ENCODE peak calls at places on chromosomes 4 and X, in eight cellular contexts. D is IMR-90, I is fibroblast of lung, O is HepG2, E is suprapubic skin, M is cardiac muscle cell, C is A549, A is tibial nerve. N is an unnamed sample.

GRCh38 chrX:141220342-141221008 is 21.8 kb downstream of the SPANXC start:
- DNase-seq in M (no peak), D (peak), I (peak), O (no peak), E (no peak), C (peak), A (no peak), N (no peak)

GRCh38 chr4:54066718-54067129 is 2.3 kb upstream of the CHIC2 start:
- DNase-seq in E (no peak), D (no peak), C (no peak), M (no peak), A (no peak), O (no peak), I (no peak), N (no peak)

GRCh38 chr4:8688041-8688907 is 95.7 kb downstream of the CPZ start:
- DNase-seq in M (peak), A (no peak), I (no peak), E (no peak), C (peak), D (peak), O (no peak), N (no peak)

GRCh38 chr4:102334624-102335023 is 10.7 kb downstream of the SLC39A8 start:
- DNase-seq in A (no peak), E (no peak), M (no peak), O (no peak), I (no peak), C (no peak), D (no peak), N (no peak)

GRCh38 chr4:185201983-185202962 is 1.5 kb downstream of the CFAP97 start:
- DNase-seq in E (no peak), C (no peak), O (peak), D (peak), I (peak), A (no peak), M (peak), N (peak)

GRCh38 chr4:69642961-69643360 is 3.5 kb upstream of the UGT2A2 start:
- DNase-seq in D (no peak), A (no peak), I (no peak), C (no peak), E (no peak), O (no peak), M (no peak), N (no peak)

GRCh38 chr4:39406763-39407583 is at the start of gene KLB:
- DNase-seq in M (peak), A (no peak), C (peak), E (no peak), O (peak), I (no peak), D (no peak), N (no peak)

GRCh38 chr4:185779520-185779919 is 32.5 kb downstream of the SORBS2 start:
- DNase-seq in E (no peak), D (no peak), O (peak), I (peak), C (no peak), M (no peak), A (no peak), N (no peak)

GRCh38 chr4:12852338-12853307 is 631.5 kb downstream of the RAB28 start:
- DNase-seq in O (peak), A (peak), E (no peak), I (peak), D (peak), C (peak), M (peak), N (no peak)

GRCh38 chr4:25810815-25811690 is 51.7 kb downstream of the SEL1L3 start:
- DNase-seq in I (peak), D (peak), C (peak), M (peak), A (no peak), O (peak), E (no peak), N (no peak)

GRCh38 chr4:146245246-146245645 is 30.9 kb downstream of the REELD1 start:
- DNase-seq in D (peak), C (no peak), M (no peak), I (peak), O (no peak), A (no peak), E (no peak), N (no peak)

GRCh38 chr4:184889683-184890082 is 63.9 kb upstream of the ACSL1 start:
- DNase-seq in M (no peak), I (no peak), D (no peak), O (no peak), E (no peak), C (no peak), A (no peak), N (no peak)

GRCh38 chrX:139936259-139936658 is 3.4 kb upstream of the ATP11C start:
- DNase-seq in I (no peak), E (no peak), M (no peak), O (no peak), D (no peak), C (peak), A (no peak), N (no peak)

GRCh38 chrX:117957128-117957527 is 159.5 kb downstream of the KLHL13 start:
- DNase-seq in C (no peak), I (peak), O (no peak), M (no peak), D (peak), A (no peak), E (no peak), N (no peak)

GRCh38 chr4:1727117-1728031 is 6.1 kb downstream of the TACC3 start:
- DNase-seq in O (no peak), C (peak), M (no peak), I (peak), A (peak), D (peak), E (no peak), N (no peak)

GRCh38 chrX:153438522-153438921 is 7.3 kb downstream of the TREX2 start:
- DNase-seq in E (no peak), D (peak), C (no peak), M (peak), O (peak), I (peak), A (peak), N (no peak)

GRCh38 chrX:110853610-110854009 is 58.0 kb upstream of the CHRDL1 start:
- DNase-seq in I (peak), O (no peak), C (peak), E (no peak), M (peak), A (peak), D (no peak), N (no peak)

GRCh38 chrX:3295731-3296130 is 50.7 kb downstream of the MXRA5 start:
- DNase-seq in M (peak), D (no peak), E (no peak), A (no peak), I (peak), O (no peak), C (peak), N (no peak)

GRCh38 chr4:86977621-86978184 is 42.9 kb downstream of the AFF1 start:
- DNase-seq in O (peak), C (peak), D (peak), A (no peak), I (peak), E (no peak), M (no peak), N (no peak)

GRCh38 chr4:185573651-185574199 is 38.4 kb upstream of the PDLIM3 start:
- DNase-seq in O (peak), A (no peak), I (peak), M (peak), C (peak), D (peak), E (no peak), N (no peak)

GRCh38 chr4:119962631-119963030 is 104.0 kb downstream of the MAD2L1 start:
- DNase-seq in A (no peak), D (peak), M (no peak), I (peak), O (no peak), E (no peak), C (no peak), N (no peak)

GRCh38 chr4:34280131-34280530 is 1964.2 kb downstream of the ARAP2 start:
- DNase-seq in O (no peak), C (no peak), E (no peak), A (no peak), D (no peak), M (no peak), I (no peak), N (no peak)

GRCh38 chr4:79862842-79863241 is 210.2 kb downstream of the ANTXR2 start:
- DNase-seq in E (no peak), O (no peak), A (no peak), D (no peak), C (no peak), M (no peak), I (no peak), N (no peak)

GRCh38 chr4:8896071-8896470 is 24.4 kb upstream of the HMX1 start:
- DNase-seq in M (no peak), D (no peak), I (no peak), A (no peak), C (no peak), E (no peak), O (no peak), N (no peak)

DNA sequence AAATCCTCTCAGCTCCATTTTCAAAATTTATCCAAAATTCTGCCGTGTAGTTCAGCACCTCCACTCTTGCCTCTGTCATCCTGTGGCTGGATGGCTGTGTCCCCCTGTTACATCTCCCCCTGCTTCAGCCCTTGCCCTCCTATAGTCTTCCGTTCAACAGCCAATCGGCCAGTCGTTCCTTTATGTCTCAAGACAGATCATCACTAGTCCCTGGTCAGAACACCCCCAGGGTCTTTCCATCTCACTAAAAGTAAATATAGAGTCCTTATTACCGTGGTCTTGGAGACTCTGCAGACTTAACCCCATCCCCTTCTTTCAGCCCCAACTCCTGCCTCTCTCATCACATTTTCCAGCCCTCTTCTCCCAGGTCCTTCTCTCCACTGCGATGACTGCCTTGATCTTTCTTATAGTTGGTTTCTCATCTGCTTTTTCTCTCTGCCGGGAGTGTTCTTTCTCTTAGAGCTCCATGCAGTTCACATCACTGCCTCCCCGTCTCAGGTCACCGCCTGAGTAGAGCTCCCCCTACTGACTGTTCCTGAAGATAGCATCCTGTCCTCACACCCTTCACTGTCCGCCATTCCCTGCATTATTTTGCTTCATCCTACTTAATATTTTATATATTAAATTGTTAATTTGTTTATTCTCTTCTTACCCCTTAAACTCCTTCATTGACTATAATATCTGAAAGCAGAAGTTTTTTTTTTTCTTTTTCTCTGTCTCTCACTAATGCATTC is 736.9 kb upstream of the MAGEB2 start:
- DNase-seq in E (no peak), D (peak), A (no peak), O (peak), I (peak), M (peak), C (peak), N (no peak)
- TF ChIP-seq CTCF in E (peak), D (peak), A (no peak), O (peak), I (peak), M (peak), C (peak), N (no peak)

GRCh38 chr4:95087657-95088455 is 330.1 kb downstream of the BMPR1B start:
- DNase-seq in D (peak), A (no peak), O (no peak), E (no peak), C (no peak), I (peak), M (no peak), N (no peak)
- H3K27ac ChIP-seq in D (no peak), A (no peak), O (no peak), E (no peak), C (peak), I (no peak), M (no peak), N (no peak)

GRCh38 chrX:19888419-19888879 is 1.0 kb upstream of the SH3KBP1 start:
- DNase-seq in D (peak), I (peak), M (peak), O (peak), A (peak), E (no peak), C (peak), N (peak)

GRCh38 chrX:19886375-19886774 is 1.0 kb downstream of the SH3KBP1 start:
- DNase-seq in E (no peak), C (no peak), I (no peak), D (no peak), A (no peak), O (peak), M (no peak), N (no peak)

GRCh38 chrX:19893722-19894121 is 6.3 kb upstream of the SH3KBP1 start:
- DNase-seq in M (no peak), O (peak), A (no peak), I (peak), D (peak), E (no peak), C (no peak), N (no peak)

GRCh38 chrX:19886888-19887531 is 390 bp downstream of the SH3KBP1 start:
- DNase-seq in C (peak), E (no peak), I (peak), D (no peak), M (peak), O (no peak), A (no peak), N (no peak)

GRCh38 chrX:19889582-19890342 is 2.4 kb upstream of the SH3KBP1 start:
- DNase-seq in A (no peak), M (peak), C (peak), I (peak), O (peak), E (no peak), D (peak), N (peak)
- TF ChIP-seq CTCF in A (no peak), M (peak), C (no peak), I (no peak), O (no peak), E (no peak), D (no peak), N (no peak)

DNA sequence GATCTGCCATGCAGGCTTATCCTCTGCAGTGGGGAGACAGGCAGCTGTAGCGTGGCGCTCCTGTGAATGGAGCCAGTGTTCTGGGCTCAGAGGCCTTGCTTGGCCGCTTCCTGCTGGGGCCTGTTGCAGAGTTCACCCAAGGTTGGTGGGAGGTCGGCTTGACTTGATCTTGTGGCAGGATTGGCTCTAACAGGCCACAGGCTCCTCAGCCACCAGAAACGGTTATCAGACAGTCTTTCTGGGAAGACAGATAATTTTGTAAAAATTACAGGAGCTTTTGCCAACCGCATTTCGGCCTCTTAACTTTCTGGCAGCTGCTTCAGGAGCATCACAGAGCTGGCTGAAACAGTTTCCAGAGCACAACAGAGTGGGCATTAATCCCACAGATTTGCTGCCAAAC is 66.4 kb downstream of the DIPK2B start:
- DNase-seq in E (no peak), I (peak), A (no peak), O (peak), M (no peak), C (no peak), D (no peak), N (no peak)
- H3K27ac ChIP-seq in E (no peak), I (no peak), A (no peak), O (peak), M (no peak), C (no peak), D (no peak), N (no peak)